ENCODE peak calls at places on chromosomes 7 and 10, in five cellular contexts. Z, O, H, I and K are unnamed samples.

GRCh38 chr10:72173635-72174296 is 42.0 kb upstream of the ANAPC16 start:
- DNase-seq in Z (no peak), O (no peak), H (no peak), I (no peak), K (peak)

GRCh38 chr7:1555046-1555812 is 776 bp downstream of the TMEM184A start:
- DNase-seq in Z (peak), O (no peak), H (no peak), I (no peak), K (peak)

GRCh38 chr10:561721-562120 is 127.7 kb downstream of the DIP2C start:
- DNase-seq in Z (no peak), O (peak), H (no peak), I (no peak), K (no peak)

GRCh38 chr10:120386196-120386595 is 70.8 kb upstream of the PLPP4 start:
- DNase-seq in Z (no peak), O (no peak), H (no peak), I (no peak), K (no peak)

GRCh38 chr10:107728807-107729206 is 564.3 kb upstream of the SORCS1 start:
- DNase-seq in Z (no peak), O (no peak), H (no peak), I (no peak), K (no peak)

GRCh38 chr7:103154042-103154441 is 5.1 kb upstream of the NAPEPLD start:
- DNase-seq in Z (no peak), O (no peak), H (no peak), I (no peak), K (no peak)

GRCh38 chr10:124450010-124450782 is at the start of gene NKX1-2:
- DNase-seq in Z (peak), O (no peak), H (no peak), I (no peak), K (no peak)

GRCh38 chr10:71623098-71623985 is 96.2 kb downstream of the C10orf105 start:
- DNase-seq in Z (peak), O (peak), H (no peak), I (no peak), K (peak)